ENCODE peak calls at places on chromosomes 6 and 20, in nine cellular contexts. O is IMR-90; A is activated T-cell treated with anti-CD3 and anti-CD28 coated beads, Interleukin-2, amount 50 U/mL, for 4 hours; N is GOT3; R is T-helper 1 cell; J is activated gamma-delta T cell treated with Interleukin-2 at 50 U/mL for 16 hours; M is GM23338; V is CMK; I is NCI-H460. U is an unnamed sample.

GRCh38 chr6:137536104-137536773 is 42.0 kb upstream of the OLIG3 start:
- DNase-seq in N (no peak), M (no peak), A (no peak), I (no peak), O (no peak), V (no peak), R (no peak), J (peak; percentile 22), U (no peak)

GRCh38 chr6:90362273-90362672 is 65.6 kb upstream of the BACH2 start:
- DNase-seq in N (no peak), J (no peak), O (peak; percentile 75), R (no peak), M (no peak), A (no peak), V (no peak), I (no peak), U (no peak)

GRCh38 chr6:142279350-142280180 is 22.2 kb upstream of the ADGRG6 start:
- DNase-seq in J (no peak), M (no peak), O (peak; percentile 37), R (no peak), A (no peak), V (no peak), N (no peak), I (no peak), U (no peak)

GRCh38 chr20:44186201-44186600 is 787 bp downstream of the JPH2 start:
- DNase-seq in A (no peak), J (no peak), O (no peak), R (no peak), N (no peak), M (no peak), V (no peak), I (no peak), U (no peak)

GRCh38 chr6:99605074-99605726 is 1.4 kb upstream of the PRDM13 start:
- DNase-seq in N (no peak), R (no peak), M (peak; percentile 65), A (no peak), O (no peak), V (no peak), I (no peak), J (no peak), U (peak; percentile 75)

GRCh38 chr6:125728739-125729138 is 20.7 kb upstream of the HEY2 start:
- DNase-seq in V (no peak), O (no peak), M (no peak), J (no peak), I (no peak), N (no peak), R (no peak), A (no peak), U (no peak)

GRCh38 chr6:2791124-2792050 is 26.2 kb downstream of the WRNIP1 start:
- DNase-seq in A (peak; percentile 27), J (peak; percentile 36), R (peak; percentile 25), N (no peak), O (peak; percentile 97), V (no peak), I (peak; percentile 81), M (peak; percentile 87), U (peak; percentile 75)

GRCh38 chr6:48199502-48199901 is 88.5 kb upstream of the PTCHD4 start:
- DNase-seq in M (no peak), N (no peak), I (no peak), R (no peak), J (no peak), A (no peak), V (no peak), O (no peak), U (no peak)

GRCh38 chr6:98137391-98137790 is 697.0 kb upstream of the POU3F2 start:
- DNase-seq in J (no peak), M (no peak), A (no peak), I (no peak), O (no peak), V (no peak), R (no peak), N (no peak), U (peak; percentile 55)

GRCh38 chr6:133191323-133191722 is 49.8 kb upstream of the EYA4 start:
- DNase-seq in A (no peak), I (no peak), V (no peak), N (no peak), O (no peak), R (no peak), M (no peak), J (no peak), U (no peak)

GRCh38 chr6:21305827-21306469 is 287.6 kb upstream of the SOX4 start:
- DNase-seq in A (no peak), J (no peak), V (no peak), R (no peak), M (no peak), O (peak; percentile 14), I (peak; percentile 17), N (no peak), U (no peak)

GRCh38 chr6:82441047-82441770 is 77.6 kb downstream of the TPBG start:
- DNase-seq in J (no peak), M (no peak), O (no peak), A (no peak), R (no peak), I (no peak), V (no peak), N (no peak), U (no peak)

GRCh38 chr20:47789081-47789998 is 4.1 kb upstream of the SULF2 start:
- DNase-seq in N (no peak), I (no peak), O (no peak), J (no peak), M (no peak), V (no peak), R (no peak), A (no peak), U (no peak)

GRCh38 chr20:17992224-17992637 is 23.4 kb downstream of the MGME1 start:
- DNase-seq in R (no peak), A (no peak), M (no peak), V (no peak), N (no peak), J (no peak), I (no peak), O (no peak), U (no peak)

GRCh38 chr20:45489083-45489531 is 19.6 kb downstream of the WFDC2 start:
- DNase-seq in O (no peak), M (peak; percentile 18), I (no peak), V (no peak), N (no peak), J (no peak), A (no peak), R (no peak), U (no peak)

GRCh38 chr6:166005401-166005845 is 162.2 kb downstream of the TBXT start:
- DNase-seq in N (no peak), O (peak; percentile 62), J (no peak), M (peak; percentile 35), I (peak; percentile 46), R (no peak), A (no peak), V (no peak), U (peak; percentile 55)

GRCh38 chr20:3734111-3734843 is 1.8 kb downstream of the HSPA12B start:
- DNase-seq in M (no peak), I (no peak), O (no peak), R (no peak), V (no peak), N (no peak), A (no peak), J (no peak), U (no peak)

GRCh38 chr6:18601515-18602035 is 214.4 kb downstream of the RNF144B start:
- DNase-seq in I (no peak), N (no peak), A (no peak), J (no peak), O (no peak), R (no peak), V (no peak), M (no peak), U (no peak)

GRCh38 chr6:108946695-108947094 is 98.5 kb downstream of the ARMC2 start:
- DNase-seq in I (no peak), J (no peak), R (no peak), O (peak; percentile 34), N (no peak), M (no peak), V (no peak), A (no peak), U (no peak)

GRCh38 chr6:25027221-25027916 is 91.6 kb upstream of the RIPOR2 start:
- DNase-seq in R (peak; percentile 72), I (no peak), A (peak; percentile 66), O (no peak), J (peak; percentile 77), M (peak; percentile 69), V (no peak), N (no peak), U (no peak)

GRCh38 chr6:12962995-12963394 is 246.4 kb downstream of the PHACTR1 start:
- DNase-seq in M (no peak), J (no peak), I (no peak), R (no peak), N (no peak), V (no peak), O (no peak), A (no peak), U (no peak)

GRCh38 chr6:157272866-157273755 is 50.2 kb downstream of the TMEM242 start:
- DNase-seq in N (no peak), R (no peak), O (no peak), J (peak; percentile 30), V (no peak), A (peak; percentile 15), M (peak; percentile 65), I (no peak), U (peak; percentile 37)

GRCh38 chr6:118725944-118726343 is 74.6 kb upstream of the CEP85L start:
- DNase-seq in J (peak; percentile 70), R (peak; percentile 32), O (no peak), A (peak; percentile 75), I (no peak), V (no peak), M (peak; percentile 24), N (no peak), U (no peak)

GRCh38 chr20:49276895-49277785 is 717 bp downstream of the ZNFX1 start:
- DNase-seq in I (no peak), O (no peak), J (peak; percentile 19), M (peak; percentile 35), N (no peak), V (no peak), R (peak; percentile 19), A (peak; percentile 31), U (peak; percentile 41)

GRCh38 chr6:169702640-169703246 is 817 bp downstream of the C6orf120 start:
- DNase-seq in O (peak; percentile 19), V (no peak), M (peak; percentile 44), J (no peak), I (no peak), N (no peak), A (peak; percentile 18), R (peak; percentile 40), U (peak; percentile 48)

GRCh38 chr6:145278163-145278807 is 457.0 kb downstream of the EPM2A start:
- DNase-seq in A (no peak), J (no peak), M (no peak), N (no peak), O (peak; percentile 68), I (no peak), R (no peak), V (no peak), U (no peak)

GRCh38 chr6:148565931-148566663 is 180.7 kb upstream of the UST start:
- DNase-seq in I (no peak), R (no peak), V (no peak), N (no peak), A (no peak), M (no peak), O (peak; percentile 97), J (no peak), U (no peak)

GRCh38 chr6:11290027-11290426 is 57.6 kb upstream of the NEDD9 start:
- DNase-seq in N (no peak), V (no peak), I (no peak), O (no peak), R (no peak), M (no peak), J (no peak), A (no peak), U (no peak)

GRCh38 chr20:1855690-1856089 is 39.5 kb upstream of the SIRPA start:
- DNase-seq in J (no peak), V (no peak), A (no peak), R (no peak), N (no peak), M (no peak), O (no peak), I (no peak), U (no peak)

GRCh38 chr6:75863001-75863400 is 114.0 kb downstream of the MYO6 start:
- DNase-seq in M (no peak), N (no peak), V (no peak), A (no peak), R (no peak), O (no peak), J (no peak), I (no peak), U (no peak)

GRCh38 chr6:107488174-107488874 is 1.6 kb upstream of the SOBP start:
- DNase-seq in M (no peak), V (no peak), J (no peak), A (no peak), R (no peak), N (no peak), I (no peak), O (no peak), U (peak; percentile 31)